ENCODE peak calls at places on chromosomes 12 and 14, in four cellular contexts. One of them, this sample, is unnamed.

GRCh38 chr14:22319526-22320352 is 269.3 kb downstream of the DAD1 start:
- DNase-seq in CD8-positive, alpha-beta T cell: no peak
- DNase-seq in psoas muscle: no peak
- DNase-seq in colonic mucosa: peak; percentile 64
- DNase-seq in this sample: peak; percentile 61

GRCh38 chr12:90055071-90055470 is 346.4 kb upstream of the ATP2B1 start:
- DNase-seq in CD8-positive, alpha-beta T cell: no peak
- DNase-seq in psoas muscle: no peak
- DNase-seq in colonic mucosa: no peak
- DNase-seq in this sample: no peak

GRCh38 chr12:96902076-96902475 is 5.0 kb upstream of the NEDD1 start:
- DNase-seq in CD8-positive, alpha-beta T cell: no peak
- DNase-seq in psoas muscle: no peak
- DNase-seq in colonic mucosa: no peak
- DNase-seq in this sample: no peak

GRCh38 chr12:124567035-124567672 is at the start of gene NCOR2:
- DNase-seq in CD8-positive, alpha-beta T cell: peak; percentile 15
- DNase-seq in psoas muscle: peak; percentile 71
- DNase-seq in colonic mucosa: no peak
- DNase-seq in this sample: no peak

GRCh38 chr12:51601241-51601640 is 10.2 kb downstream of the SCN8A start:
- DNase-seq in CD8-positive, alpha-beta T cell: no peak
- DNase-seq in psoas muscle: no peak
- DNase-seq in colonic mucosa: no peak
- DNase-seq in this sample: no peak

GRCh38 chr12:22709292-22709691 is 84.3 kb downstream of the ETNK1 start:
- DNase-seq in CD8-positive, alpha-beta T cell: no peak
- DNase-seq in psoas muscle: no peak
- DNase-seq in colonic mucosa: no peak
- DNase-seq in this sample: no peak

GRCh38 chr14:74507085-74507484 is 13.5 kb downstream of the ISCA2 start:
- DNase-seq in CD8-positive, alpha-beta T cell: no peak
- DNase-seq in psoas muscle: no peak
- DNase-seq in colonic mucosa: no peak
- DNase-seq in this sample: no peak

GRCh38 chr12:95083938-95084337 is 10.5 kb upstream of the NR2C1 start:
- DNase-seq in CD8-positive, alpha-beta T cell: no peak
- DNase-seq in psoas muscle: no peak
- DNase-seq in colonic mucosa: peak; percentile 44
- DNase-seq in this sample: no peak

GRCh38 chr14:64973026-64973442 is 898 bp upstream of the RAB15 start:
- DNase-seq in CD8-positive, alpha-beta T cell: no peak
- DNase-seq in psoas muscle: no peak
- DNase-seq in colonic mucosa: peak; percentile 30
- DNase-seq in this sample: no peak

GRCh38 chr12:88706286-88706685 is 126.0 kb upstream of the KITLG start:
- DNase-seq in CD8-positive, alpha-beta T cell: no peak
- DNase-seq in psoas muscle: no peak
- DNase-seq in colonic mucosa: no peak
- DNase-seq in this sample: no peak

GRCh38 chr12:53299101-53299453 is 418 bp upstream of the MYG1 start:
- DNase-seq in CD8-positive, alpha-beta T cell: no peak
- DNase-seq in psoas muscle: no peak
- DNase-seq in colonic mucosa: no peak
- DNase-seq in this sample: peak; percentile 35
- H3K27ac ChIP-seq in CD8-positive, alpha-beta T cell: peak overlapping the region; percentile 60
- H3K27ac ChIP-seq in psoas muscle: peak overlapping the region; percentile 77
- H3K27ac ChIP-seq in colonic mucosa: peak overlapping the region; percentile 83
- H3K27ac ChIP-seq in this sample: peak overlapping the region; percentile 21

GRCh38 chr14:90426663-90427062 is 29.8 kb downstream of the CALM1 start:
- DNase-seq in CD8-positive, alpha-beta T cell: no peak
- DNase-seq in psoas muscle: peak; percentile 66
- DNase-seq in colonic mucosa: peak; percentile 32
- DNase-seq in this sample: no peak
- H3K4me1 ChIP-seq in CD8-positive, alpha-beta T cell: no peaks in the 10 kb centered on the region
- H3K4me1 ChIP-seq in psoas muscle: peaks cover 11% of the 10 kb centered on the region
- H3K4me1 ChIP-seq in colonic mucosa: no peaks in the 10 kb centered on the region
- H3K4me1 ChIP-seq in this sample: peaks cover 10% of the 10 kb centered on the region

DNA sequence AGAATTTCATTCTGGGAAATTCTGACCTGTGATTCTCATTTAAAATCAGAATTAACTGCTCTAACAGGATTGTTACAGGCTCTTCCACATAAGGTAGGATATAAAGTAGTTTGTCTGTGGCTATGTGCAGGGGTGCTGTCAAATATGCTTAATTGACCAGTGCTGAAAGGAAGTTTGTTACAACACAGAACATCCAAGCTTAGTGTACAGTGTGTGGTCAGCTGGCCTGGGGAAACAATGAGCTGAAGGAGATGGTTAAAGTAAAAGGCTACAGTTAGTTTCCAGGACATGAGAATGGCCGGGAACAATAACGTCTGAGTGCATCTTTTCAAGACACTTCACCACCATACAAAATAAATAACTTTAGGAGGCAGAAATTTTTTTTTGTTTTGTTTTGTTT is 68.0 kb downstream of the PKP2 start:
- DNase-seq in CD8-positive, alpha-beta T cell: no peak
- DNase-seq in psoas muscle: no peak
- DNase-seq in colonic mucosa: no peak
- DNase-seq in this sample: no peak
- H3K27ac ChIP-seq in CD8-positive, alpha-beta T cell: no peak overlapping the region
- H3K27ac ChIP-seq in psoas muscle: no peak overlapping the region
- H3K27ac ChIP-seq in colonic mucosa: no peak overlapping the region
- H3K27ac ChIP-seq in this sample: peak overlapping the region; percentile 72

DNA sequence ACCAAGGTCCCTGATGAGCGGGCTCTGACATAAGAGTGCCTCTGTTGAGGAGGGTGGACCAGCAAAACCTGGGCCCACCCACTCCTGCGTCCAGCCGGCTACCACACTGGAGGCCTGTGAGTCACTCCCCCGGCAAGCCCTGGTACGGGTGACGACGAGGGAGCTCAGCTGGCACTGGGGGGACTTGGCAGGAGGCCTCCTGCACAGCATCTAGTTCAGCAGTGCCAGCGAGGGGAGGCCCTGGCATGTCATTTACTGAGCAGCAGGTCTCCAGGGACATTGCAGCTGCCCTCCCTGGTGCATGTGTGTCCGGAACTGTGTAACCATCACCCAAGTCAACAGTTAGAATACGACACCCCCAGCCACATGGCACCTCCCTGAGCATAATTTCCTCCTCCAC is 24.4 kb downstream of the CD9 start:
- DNase-seq in CD8-positive, alpha-beta T cell: no peak
- DNase-seq in psoas muscle: peak; percentile 76
- DNase-seq in colonic mucosa: no peak
- DNase-seq in this sample: no peak
- H3K4me1 ChIP-seq in CD8-positive, alpha-beta T cell: peaks cover 2% of the 10 kb centered on the region
- H3K4me1 ChIP-seq in psoas muscle: peaks cover 70% of the 10 kb centered on the region
- H3K4me1 ChIP-seq in colonic mucosa: peaks cover 67% of the 10 kb centered on the region
- H3K4me1 ChIP-seq in this sample: peaks cover 34% of the 10 kb centered on the region

GRCh38 chr14:28779416-28779941 is 12.9 kb downstream of the FOXG1 start:
- DNase-seq in CD8-positive, alpha-beta T cell: no peak
- DNase-seq in psoas muscle: no peak
- DNase-seq in colonic mucosa: no peak
- DNase-seq in this sample: no peak

GRCh38 chr14:28785096-28785952 is 18.7 kb downstream of the FOXG1 start:
- DNase-seq in CD8-positive, alpha-beta T cell: no peak
- DNase-seq in psoas muscle: no peak
- DNase-seq in colonic mucosa: no peak
- DNase-seq in this sample: no peak

GRCh38 chr14:28784262-28785021 is 17.9 kb downstream of the FOXG1 start:
- DNase-seq in CD8-positive, alpha-beta T cell: no peak
- DNase-seq in psoas muscle: no peak
- DNase-seq in colonic mucosa: no peak
- DNase-seq in this sample: no peak

GRCh38 chr14:28780843-28781503 is 14.4 kb downstream of the FOXG1 start:
- DNase-seq in CD8-positive, alpha-beta T cell: no peak
- DNase-seq in psoas muscle: no peak
- DNase-seq in colonic mucosa: no peak
- DNase-seq in this sample: no peak

GRCh38 chr14:28783593-28784143 is 17.1 kb downstream of the FOXG1 start:
- DNase-seq in CD8-positive, alpha-beta T cell: no peak
- DNase-seq in psoas muscle: no peak
- DNase-seq in colonic mucosa: no peak
- DNase-seq in this sample: no peak
- H3K27ac ChIP-seq in CD8-positive, alpha-beta T cell: no peak overlapping the region
- H3K27ac ChIP-seq in psoas muscle: no peak overlapping the region
- H3K27ac ChIP-seq in colonic mucosa: no peak overlapping the region
- H3K27ac ChIP-seq in this sample: no peak overlapping the region

GRCh38 chr12:31900271-31900670 is 58.9 kb upstream of the RESF1 start:
- DNase-seq in CD8-positive, alpha-beta T cell: no peak
- DNase-seq in psoas muscle: no peak
- DNase-seq in colonic mucosa: no peak
- DNase-seq in this sample: no peak

GRCh38 chr12:31899136-31899535 is 60.1 kb upstream of the RESF1 start:
- DNase-seq in CD8-positive, alpha-beta T cell: no peak
- DNase-seq in psoas muscle: no peak
- DNase-seq in colonic mucosa: no peak
- DNase-seq in this sample: no peak

GRCh38 chr12:31897791-31898503 is 61.3 kb upstream of the RESF1 start:
- DNase-seq in CD8-positive, alpha-beta T cell: no peak
- DNase-seq in psoas muscle: no peak
- DNase-seq in colonic mucosa: no peak
- DNase-seq in this sample: no peak

GRCh38 chr12:31896514-31897039 is 62.6 kb upstream of the RESF1 start:
- DNase-seq in CD8-positive, alpha-beta T cell: peak; percentile 70
- DNase-seq in psoas muscle: no peak
- DNase-seq in colonic mucosa: peak; percentile 63
- DNase-seq in this sample: peak; percentile 43

DNA sequence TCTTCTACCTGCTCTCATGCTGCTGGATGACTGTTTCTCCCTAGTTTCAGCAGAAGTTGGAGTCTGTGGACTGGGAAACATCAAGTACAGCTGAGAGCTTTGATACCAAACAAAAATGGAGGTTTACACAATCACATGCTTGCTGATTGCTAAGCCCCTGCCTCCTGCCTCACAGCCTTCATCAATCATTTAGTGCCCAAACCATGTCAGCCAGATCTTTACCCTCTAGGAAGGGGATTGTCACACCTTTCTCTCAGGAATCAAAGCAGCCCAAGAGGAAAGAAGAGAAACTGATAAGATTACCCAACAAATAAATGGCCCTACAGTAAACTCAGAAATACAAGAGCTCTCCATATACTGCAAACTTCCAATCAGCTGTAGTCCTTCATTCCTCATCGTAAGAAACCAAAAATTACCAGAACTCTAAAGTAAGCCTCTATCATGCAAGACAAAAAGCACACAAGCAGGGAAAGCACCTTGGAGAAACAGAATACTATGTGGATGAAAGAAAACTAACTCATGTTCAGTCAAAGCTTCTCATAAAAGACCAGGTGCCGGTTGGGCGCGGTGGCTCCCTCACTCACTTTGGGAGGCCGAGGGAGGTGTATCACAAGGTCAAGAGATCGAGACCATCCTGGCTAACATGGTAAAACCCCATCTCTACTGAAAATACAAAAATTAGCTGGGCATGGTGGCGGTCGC is 63.6 kb upstream of the RESF1 start:
- DNase-seq in CD8-positive, alpha-beta T cell: no peak
- DNase-seq in psoas muscle: no peak
- DNase-seq in colonic mucosa: no peak
- DNase-seq in this sample: no peak
- H3K4me1 ChIP-seq in CD8-positive, alpha-beta T cell: peaks cover 80% of the 10 kb centered on the region
- H3K4me1 ChIP-seq in psoas muscle: no peaks in the 10 kb centered on the region
- H3K4me1 ChIP-seq in colonic mucosa: no peaks in the 10 kb centered on the region
- H3K4me1 ChIP-seq in this sample: peaks cover 3% of the 10 kb centered on the region

DNA sequence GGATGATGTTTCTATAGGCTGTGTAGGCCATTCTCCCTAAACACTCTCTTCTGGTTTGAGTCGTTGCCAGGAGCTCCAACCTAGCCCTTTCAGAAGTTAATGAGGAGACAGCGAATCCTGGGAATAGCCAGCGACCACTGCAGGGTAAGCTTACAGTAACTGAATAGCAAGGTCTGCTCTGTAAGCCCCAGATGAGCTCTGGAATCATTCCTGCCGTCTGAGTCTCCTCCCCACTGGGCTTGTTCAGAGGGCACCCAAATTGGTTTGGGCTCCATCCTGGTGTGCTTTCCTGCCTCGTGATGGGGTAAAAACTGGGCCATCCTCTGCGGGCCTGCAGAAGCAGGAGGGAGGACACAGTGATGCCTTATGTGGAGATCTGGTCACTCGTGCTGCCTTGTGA is 43.3 kb upstream of the EMP1 start:
- DNase-seq in CD8-positive, alpha-beta T cell: no peak
- DNase-seq in psoas muscle: no peak
- DNase-seq in colonic mucosa: no peak
- DNase-seq in this sample: no peak
- H3K27ac ChIP-seq in CD8-positive, alpha-beta T cell: no peak overlapping the region
- H3K27ac ChIP-seq in psoas muscle: no peak overlapping the region
- H3K27ac ChIP-seq in colonic mucosa: no peak overlapping the region
- H3K27ac ChIP-seq in this sample: no peak overlapping the region

DNA sequence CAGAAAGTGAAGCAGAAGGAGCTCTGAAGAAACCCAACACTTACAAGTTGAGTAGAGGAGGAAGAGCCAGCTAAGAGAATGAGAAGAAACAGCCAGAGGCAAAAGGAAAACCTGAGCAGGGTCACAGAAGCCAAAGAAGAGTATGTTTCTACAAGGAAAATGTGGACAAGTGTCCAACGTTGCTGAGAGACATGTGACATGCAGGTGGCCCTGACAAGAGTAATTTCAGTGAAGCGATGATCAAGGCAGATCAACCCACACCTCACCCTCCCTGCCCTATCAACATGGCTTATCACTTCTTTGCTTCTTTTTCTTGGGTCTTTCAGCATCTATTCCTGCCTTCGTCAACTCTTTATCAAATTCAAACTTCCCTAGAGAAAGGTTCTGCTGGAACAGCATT is 68.3 kb downstream of the PPP2R5E start:
- DNase-seq in CD8-positive, alpha-beta T cell: no peak
- DNase-seq in psoas muscle: no peak
- DNase-seq in colonic mucosa: no peak
- DNase-seq in this sample: no peak
- H3K4me1 ChIP-seq in CD8-positive, alpha-beta T cell: peaks cover 28% of the 10 kb centered on the region
- H3K4me1 ChIP-seq in psoas muscle: peaks cover 26% of the 10 kb centered on the region
- H3K4me1 ChIP-seq in colonic mucosa: peaks cover 16% of the 10 kb centered on the region
- H3K4me1 ChIP-seq in this sample: peaks cover 5% of the 10 kb centered on the region

This sample was measured in lung.